ENCODE peak calls at places on chromosomes 3 and 15, in four cellular contexts. Z, D, Q and A are unnamed samples.

GRCh38 chr3:112086018-112086854 is at the start of gene C3orf52:
- DNase-seq in Z (peak), D (peak), Q (peak), A (peak)

GRCh38 chr15:40248006-40248783 is 9.3 kb downstream of the PAK6 start:
- DNase-seq in Z (no peak), D (no peak), Q (no peak), A (no peak)

GRCh38 chr3:170007031-170007663 is 30.6 kb upstream of the GPR160 start:
- DNase-seq in Z (no peak), D (peak), Q (no peak), A (no peak)

GRCh38 chr3:42906085-42906904 is at the start of gene ZNF662:
- DNase-seq in Z (no peak), D (peak), Q (peak), A (peak)

GRCh38 chr3:139629033-139629432 is 48.7 kb downstream of the NMNAT3 start:
- DNase-seq in Z (no peak), D (peak), Q (peak), A (no peak)

GRCh38 chr3:154972951-154973350 is 107.2 kb upstream of the MME start:
- DNase-seq in Z (no peak), D (no peak), Q (no peak), A (no peak)

GRCh38 chr3:46574263-46574662 is 8.2 kb upstream of the LRRC2 start:
- DNase-seq in Z (peak), D (no peak), Q (no peak), A (no peak)

GRCh38 chr3:24363242-24363641 is 131.4 kb downstream of the THRB start:
- DNase-seq in Z (no peak), D (no peak), Q (no peak), A (peak)

GRCh38 chr15:99731336-99732267 is 1.6 kb downstream of the LYSMD4 start:
- DNase-seq in Z (no peak), D (no peak), Q (no peak), A (peak)

GRCh38 chr15:67096536-67097294 is 31.3 kb downstream of the SMAD3 start:
- DNase-seq in Z (no peak), D (no peak), Q (no peak), A (no peak)

GRCh38 chr15:31499953-31500808 is 173.5 kb downstream of the KLF13 start:
- DNase-seq in Z (no peak), D (no peak), Q (no peak), A (no peak)

GRCh38 chr3:155093261-155093660 is 13.1 kb downstream of the MME start:
- DNase-seq in Z (no peak), D (no peak), Q (no peak), A (peak)

GRCh38 chr3:125037498-125038150 is 18.2 kb downstream of the HEG1 start:
- DNase-seq in Z (no peak), D (no peak), Q (no peak), A (no peak)

GRCh38 chr3:51875501-51875900 is at the start of gene IQCF5:
- DNase-seq in Z (no peak), D (no peak), Q (no peak), A (no peak)

GRCh38 chr15:41939986-41940385 is 32.4 kb downstream of the EHD4 start:
- DNase-seq in Z (no peak), D (no peak), Q (no peak), A (no peak)

GRCh38 chr3:139559541-139559940 is 20.0 kb upstream of the RBP1 start:
- DNase-seq in Z (peak), D (no peak), Q (no peak), A (no peak)

GRCh38 chr3:54621181-54621580 is 306.7 kb downstream of the LRTM1 start:
- DNase-seq in Z (no peak), D (no peak), Q (no peak), A (no peak)

GRCh38 chr3:14773281-14773680 is 45.5 kb upstream of the FGD5 start:
- DNase-seq in Z (no peak), D (no peak), Q (no peak), A (no peak)

GRCh38 chr3:45715945-45716344 is 26.7 kb downstream of the SACM1L start:
- DNase-seq in Z (no peak), D (no peak), Q (no peak), A (no peak)

GRCh38 chr3:150365132-150365604 is 42.9 kb upstream of the TSC22D2 start:
- DNase-seq in Z (no peak), D (peak), Q (no peak), A (no peak)

GRCh38 chr3:188283347-188283746 is 129.4 kb downstream of the LPP start:
- DNase-seq in Z (no peak), D (no peak), Q (no peak), A (no peak)

GRCh38 chr3:53103566-53104296 is 26.5 kb downstream of the RFT1 start:
- DNase-seq in Z (no peak), D (no peak), Q (no peak), A (no peak)

GRCh38 chr3:156633335-156633734 is 41.1 kb upstream of the TIPARP start:
- DNase-seq in Z (no peak), D (peak), Q (no peak), A (no peak)

GRCh38 chr15:75043509-75044257 is 20.3 kb downstream of the PPCDC start:
- DNase-seq in Z (no peak), D (peak), Q (peak), A (peak)

GRCh38 chr15:39990706-39991105 is 48.3 kb downstream of the SRP14 start:
- DNase-seq in Z (no peak), D (no peak), Q (no peak), A (no peak)

GRCh38 chr15:50259276-50259675 is 6.2 kb downstream of the HDC start:
- DNase-seq in Z (no peak), D (no peak), Q (no peak), A (no peak)

GRCh38 chr15:100596792-100597191 is 5.2 kb downstream of the LINS1 start:
- DNase-seq in Z (no peak), D (no peak), Q (no peak), A (peak)

GRCh38 chr3:99870712-99871111 is 53.0 kb downstream of the CMSS1 start:
- DNase-seq in Z (no peak), D (no peak), Q (no peak), A (no peak)

GRCh38 chr3:148992027-148992634 is 791 bp downstream of the GYG1 start:
- DNase-seq in Z (peak), D (peak), Q (peak), A (peak)

GRCh38 chr3:138395865-138396751 is 38.3 kb upstream of the ESYT3 start:
- DNase-seq in Z (no peak), D (no peak), Q (no peak), A (no peak)

GRCh38 chr3:138401834-138402233 is 32.6 kb upstream of the ESYT3 start:
- DNase-seq in Z (no peak), D (no peak), Q (no peak), A (no peak)

GRCh38 chr15:38017721-38018120 is 83.3 kb downstream of the TMCO5A start:
- DNase-seq in Z (no peak), D (no peak), Q (no peak), A (no peak)

GRCh38 chr3:111901617-111902016 is 42.6 kb downstream of the PHLDB2 start:
- DNase-seq in Z (no peak), D (no peak), Q (no peak), A (no peak)

GRCh38 chr3:58184309-58184981 is 26.3 kb downstream of the DNASE1L3 start:
- DNase-seq in Z (no peak), D (no peak), Q (no peak), A (no peak)

GRCh38 chr3:147388395-147389264 is 17.7 kb downstream of the ZIC4 start:
- DNase-seq in Z (no peak), D (no peak), Q (no peak), A (no peak)

GRCh38 chr3:42051384-42052131 is 39.6 kb upstream of the TRAK1 start:
- DNase-seq in Z (no peak), D (no peak), Q (no peak), A (no peak)

GRCh38 chr15:73378089-73378488 is 9.3 kb upstream of the HCN4 start:
- DNase-seq in Z (no peak), D (no peak), Q (no peak), A (no peak)

GRCh38 chr3:37521403-37521802 is 340.3 kb upstream of the CTDSPL start:
- DNase-seq in Z (no peak), D (no peak), Q (no peak), A (no peak)

GRCh38 chr3:124748560-124749198 is 18.4 kb downstream of the UMPS start:
- DNase-seq in Z (no peak), D (no peak), Q (no peak), A (no peak)